ENCODE peak calls at places on chromosomes 11 and 22, in ten cellular contexts. One of them, this sample, is unnamed.

GRCh38 chr11:61107888-61108287 is 5.6 kb downstream of the CD5 start:
- DNase-seq in tibial nerve: no peak
- DNase-seq in left ventricle myocardium inferior: no peak
- DNase-seq in lung: no peak
- DNase-seq in uterus: no peak
- DNase-seq in tibial artery: no peak
- DNase-seq in dorsolateral prefrontal cortex: no peak
- DNase-seq in HCT116: no peak
- DNase-seq in fibroblast of pulmonary artery: no peak
- DNase-seq in body of pancreas: no peak
- DNase-seq in this sample: no peak

GRCh38 chr22:27581241-27581640 is 220.3 kb downstream of the MN1 start:
- DNase-seq in tibial nerve: no peak
- DNase-seq in left ventricle myocardium inferior: no peak
- DNase-seq in lung: no peak
- DNase-seq in uterus: no peak
- DNase-seq in tibial artery: no peak
- DNase-seq in dorsolateral prefrontal cortex: no peak
- DNase-seq in HCT116: no peak
- DNase-seq in fibroblast of pulmonary artery: no peak
- DNase-seq in body of pancreas: no peak
- DNase-seq in this sample: no peak

GRCh38 chr11:61023086-61024035 is 51.9 kb downstream of the CD6 start:
- DNase-seq in tibial nerve: no peak
- DNase-seq in left ventricle myocardium inferior: no peak
- DNase-seq in lung: no peak
- DNase-seq in uterus: no peak
- DNase-seq in tibial artery: no peak
- DNase-seq in dorsolateral prefrontal cortex: no peak
- DNase-seq in HCT116: no peak
- DNase-seq in fibroblast of pulmonary artery: no peak
- DNase-seq in body of pancreas: peak
- DNase-seq in this sample: no peak

GRCh38 chr11:92296138-92296515 is 71.5 kb downstream of the FAT3 start:
- DNase-seq in tibial nerve: no peak
- DNase-seq in left ventricle myocardium inferior: no peak
- DNase-seq in lung: no peak
- DNase-seq in uterus: no peak
- DNase-seq in tibial artery: no peak
- DNase-seq in dorsolateral prefrontal cortex: no peak
- DNase-seq in HCT116: no peak
- DNase-seq in fibroblast of pulmonary artery: peak
- DNase-seq in body of pancreas: no peak
- DNase-seq in this sample: no peak

GRCh38 chr11:2772544-2773031 is 72.8 kb upstream of the KCNQ1OT1 start:
- DNase-seq in tibial nerve: no peak
- DNase-seq in left ventricle myocardium inferior: no peak
- DNase-seq in lung: no peak
- DNase-seq in uterus: no peak
- DNase-seq in tibial artery: peak
- DNase-seq in dorsolateral prefrontal cortex: no peak
- DNase-seq in HCT116: peak
- DNase-seq in fibroblast of pulmonary artery: peak
- DNase-seq in body of pancreas: no peak
- DNase-seq in this sample: no peak

GRCh38 chr11:10181811-10182210 is 112.2 kb downstream of the SBF2 start:
- DNase-seq in tibial nerve: no peak
- DNase-seq in left ventricle myocardium inferior: no peak
- DNase-seq in lung: no peak
- DNase-seq in uterus: no peak
- DNase-seq in tibial artery: no peak
- DNase-seq in dorsolateral prefrontal cortex: no peak
- DNase-seq in HCT116: peak
- DNase-seq in fibroblast of pulmonary artery: peak
- DNase-seq in body of pancreas: no peak
- DNase-seq in this sample: peak

GRCh38 chr22:25153961-25154685 is 45.5 kb upstream of the CRYBB3 start:
- DNase-seq in tibial nerve: peak
- DNase-seq in left ventricle myocardium inferior: peak
- DNase-seq in lung: peak
- DNase-seq in uterus: no peak
- DNase-seq in tibial artery: peak
- DNase-seq in dorsolateral prefrontal cortex: no peak
- DNase-seq in HCT116: no peak
- DNase-seq in fibroblast of pulmonary artery: peak
- DNase-seq in body of pancreas: peak
- DNase-seq in this sample: no peak

GRCh38 chr22:24117942-24118341 is 63.3 kb upstream of the SUSD2 start:
- DNase-seq in tibial nerve: no peak
- DNase-seq in left ventricle myocardium inferior: no peak
- DNase-seq in lung: no peak
- DNase-seq in uterus: no peak
- DNase-seq in tibial artery: no peak
- DNase-seq in dorsolateral prefrontal cortex: no peak
- DNase-seq in HCT116: no peak
- DNase-seq in fibroblast of pulmonary artery: no peak
- DNase-seq in body of pancreas: no peak
- DNase-seq in this sample: no peak

DNA sequence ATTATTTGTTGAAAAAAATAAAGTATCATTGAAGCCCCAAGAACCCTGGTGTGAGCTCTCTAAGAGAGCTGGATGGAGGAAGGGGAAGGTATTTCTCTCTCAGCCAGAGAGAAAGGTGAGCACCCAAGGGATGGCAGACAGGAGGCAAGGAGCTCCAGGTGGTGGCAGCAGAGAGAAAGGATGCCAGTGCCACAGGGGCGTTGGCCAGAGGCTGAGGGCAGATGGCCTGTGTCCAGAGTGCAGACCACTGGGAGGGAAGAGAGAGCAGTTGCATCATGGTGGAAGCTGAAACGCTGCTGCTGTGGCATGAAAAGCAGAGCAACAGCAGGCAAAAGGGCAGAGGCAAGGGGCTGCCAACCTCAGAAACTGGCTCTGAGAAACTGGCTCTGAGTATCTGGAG is 8.5 kb downstream of the SPON1 start:
- DNase-seq in tibial nerve: no peak
- DNase-seq in left ventricle myocardium inferior: no peak
- DNase-seq in lung: peak
- DNase-seq in uterus: no peak
- DNase-seq in tibial artery: no peak
- DNase-seq in dorsolateral prefrontal cortex: no peak
- DNase-seq in HCT116: peak
- DNase-seq in fibroblast of pulmonary artery: no peak
- DNase-seq in body of pancreas: peak
- DNase-seq in this sample: no peak
- TF ChIP-seq CTCF in tibial nerve: peak
- TF ChIP-seq CTCF in left ventricle myocardium inferior: peak
- TF ChIP-seq CTCF in lung: no peak
- TF ChIP-seq CTCF in uterus: no peak
- TF ChIP-seq CTCF in tibial artery: no peak
- TF ChIP-seq CTCF in dorsolateral prefrontal cortex: no peak
- TF ChIP-seq CTCF in HCT116: peak
- TF ChIP-seq CTCF in fibroblast of pulmonary artery: peak
- TF ChIP-seq CTCF in body of pancreas: no peak
- TF ChIP-seq CTCF in this sample: peak

DNA sequence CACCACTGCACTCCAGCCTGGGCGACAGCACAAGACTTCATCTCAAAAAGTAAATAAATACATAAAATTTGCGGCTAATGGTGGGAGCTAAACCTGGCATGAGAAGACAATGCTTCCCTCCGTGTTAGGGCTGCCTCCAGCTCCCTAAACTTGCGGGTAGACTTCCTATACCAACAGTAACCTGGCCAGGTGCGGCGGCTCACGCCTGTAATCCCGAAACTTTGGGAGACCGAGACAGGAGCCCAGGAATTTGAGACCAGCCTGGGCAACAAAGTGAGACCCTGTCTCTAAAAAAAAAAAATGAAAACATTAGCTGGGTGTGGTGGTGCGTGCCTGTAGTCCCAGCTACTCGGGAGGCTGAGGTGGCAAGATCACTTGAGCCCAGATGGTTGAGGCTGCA is 25.3 kb downstream of the SLC25A18 start:
- DNase-seq in tibial nerve: no peak
- DNase-seq in left ventricle myocardium inferior: no peak
- DNase-seq in lung: no peak
- DNase-seq in uterus: no peak
- DNase-seq in tibial artery: no peak
- DNase-seq in dorsolateral prefrontal cortex: peak
- DNase-seq in HCT116: no peak
- DNase-seq in fibroblast of pulmonary artery: no peak
- DNase-seq in body of pancreas: no peak
- DNase-seq in this sample: no peak
- TF ChIP-seq CTCF in tibial nerve: no peak
- TF ChIP-seq CTCF in left ventricle myocardium inferior: no peak
- TF ChIP-seq CTCF in lung: no peak
- TF ChIP-seq CTCF in uterus: no peak
- TF ChIP-seq CTCF in tibial artery: no peak
- TF ChIP-seq CTCF in dorsolateral prefrontal cortex: no peak
- TF ChIP-seq CTCF in HCT116: no peak
- TF ChIP-seq CTCF in fibroblast of pulmonary artery: no peak
- TF ChIP-seq CTCF in body of pancreas: no peak
- TF ChIP-seq CTCF in this sample: no peak

GRCh38 chr11:68889948-68890446 is 13.6 kb downstream of the MRPL21 start:
- DNase-seq in tibial nerve: peak
- DNase-seq in left ventricle myocardium inferior: peak
- DNase-seq in lung: no peak
- DNase-seq in uterus: peak
- DNase-seq in tibial artery: peak
- DNase-seq in dorsolateral prefrontal cortex: no peak
- DNase-seq in HCT116: no peak
- DNase-seq in fibroblast of pulmonary artery: peak
- DNase-seq in body of pancreas: peak
- DNase-seq in this sample: no peak
- TF ChIP-seq CTCF in tibial nerve: no peak
- TF ChIP-seq CTCF in left ventricle myocardium inferior: peak
- TF ChIP-seq CTCF in lung: no peak
- TF ChIP-seq CTCF in uterus: peak
- TF ChIP-seq CTCF in tibial artery: peak
- TF ChIP-seq CTCF in dorsolateral prefrontal cortex: peak
- TF ChIP-seq CTCF in HCT116: peak
- TF ChIP-seq CTCF in fibroblast of pulmonary artery: peak
- TF ChIP-seq CTCF in body of pancreas: no peak
- TF ChIP-seq CTCF in this sample: no peak

DNA sequence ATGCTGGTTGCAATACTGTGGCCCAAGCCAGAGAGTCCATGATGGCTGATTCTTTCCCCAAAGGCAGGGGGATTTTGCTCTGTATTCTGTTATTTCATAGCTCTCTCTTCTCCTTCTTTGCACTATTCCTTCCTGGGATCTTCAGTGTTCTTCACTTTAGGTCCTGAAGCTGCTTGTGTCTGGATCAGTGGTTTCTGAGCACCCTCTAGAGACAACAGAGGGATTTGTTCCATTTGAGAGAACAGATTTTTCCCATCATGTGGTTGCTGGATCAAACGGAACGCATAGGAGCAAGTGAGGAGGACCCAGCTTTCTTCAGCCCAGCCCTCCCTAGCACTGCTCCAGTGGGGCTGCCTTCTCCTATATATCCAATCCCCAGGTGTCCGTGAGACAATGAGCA is 68.7 kb upstream of the SYN3 start:
- DNase-seq in tibial nerve: no peak
- DNase-seq in left ventricle myocardium inferior: no peak
- DNase-seq in lung: no peak
- DNase-seq in uterus: no peak
- DNase-seq in tibial artery: no peak
- DNase-seq in dorsolateral prefrontal cortex: no peak
- DNase-seq in HCT116: no peak
- DNase-seq in fibroblast of pulmonary artery: peak
- DNase-seq in body of pancreas: no peak
- DNase-seq in this sample: no peak
- TF ChIP-seq CTCF in tibial nerve: no peak
- TF ChIP-seq CTCF in left ventricle myocardium inferior: peak
- TF ChIP-seq CTCF in lung: no peak
- TF ChIP-seq CTCF in uterus: no peak
- TF ChIP-seq CTCF in tibial artery: no peak
- TF ChIP-seq CTCF in dorsolateral prefrontal cortex: peak
- TF ChIP-seq CTCF in HCT116: no peak
- TF ChIP-seq CTCF in fibroblast of pulmonary artery: no peak
- TF ChIP-seq CTCF in body of pancreas: no peak
- TF ChIP-seq CTCF in this sample: no peak

GRCh38 chr22:19965771-19966709 is 24.4 kb upstream of the TXNRD2 start:
- DNase-seq in tibial nerve: no peak
- DNase-seq in left ventricle myocardium inferior: no peak
- DNase-seq in lung: no peak
- DNase-seq in uterus: no peak
- DNase-seq in tibial artery: no peak
- DNase-seq in dorsolateral prefrontal cortex: no peak
- DNase-seq in HCT116: no peak
- DNase-seq in fibroblast of pulmonary artery: peak
- DNase-seq in body of pancreas: no peak
- DNase-seq in this sample: no peak
- TF ChIP-seq CTCF in tibial nerve: no peak
- TF ChIP-seq CTCF in left ventricle myocardium inferior: peak
- TF ChIP-seq CTCF in lung: no peak
- TF ChIP-seq CTCF in uterus: no peak
- TF ChIP-seq CTCF in tibial artery: no peak
- TF ChIP-seq CTCF in dorsolateral prefrontal cortex: no peak
- TF ChIP-seq CTCF in HCT116: peak
- TF ChIP-seq CTCF in fibroblast of pulmonary artery: peak
- TF ChIP-seq CTCF in body of pancreas: no peak
- TF ChIP-seq CTCF in this sample: no peak

GRCh38 chr11:17766590-17766989 is 32.0 kb downstream of the KCNC1 start:
- DNase-seq in tibial nerve: no peak
- DNase-seq in left ventricle myocardium inferior: no peak
- DNase-seq in lung: no peak
- DNase-seq in uterus: no peak
- DNase-seq in tibial artery: no peak
- DNase-seq in dorsolateral prefrontal cortex: peak
- DNase-seq in HCT116: peak
- DNase-seq in fibroblast of pulmonary artery: no peak
- DNase-seq in body of pancreas: no peak
- DNase-seq in this sample: no peak
- TF ChIP-seq CTCF in tibial nerve: no peak
- TF ChIP-seq CTCF in left ventricle myocardium inferior: no peak
- TF ChIP-seq CTCF in lung: no peak
- TF ChIP-seq CTCF in uterus: no peak
- TF ChIP-seq CTCF in tibial artery: no peak
- TF ChIP-seq CTCF in dorsolateral prefrontal cortex: no peak
- TF ChIP-seq CTCF in HCT116: peak
- TF ChIP-seq CTCF in fibroblast of pulmonary artery: peak
- TF ChIP-seq CTCF in body of pancreas: no peak
- TF ChIP-seq CTCF in this sample: peak